ENCODE peak calls at places on chromosomes 12 and 14, in nine cellular contexts. One of them, this sample, is unnamed.

GRCh38 chr12:67193705-67194104 is 75.5 kb upstream of the CAND1 start:
- DNase-seq in NCI-H1417: no peak
- DNase-seq in substantia nigra: no peak
- DNase-seq in COR-L47: no peak
- DNase-seq in fibroblast of the aortic adventitia: peak
- DNase-seq in activated CD8-positive, alpha-beta memory T cell treated with anti-CD3 and anti-CD28 coated beads for 24 hours: no peak
- DNase-seq in foreskin fibroblast: peak
- DNase-seq in erythroblast: peak
- DNase-seq in activated T-cell treated with anti-CD3 and anti-CD28 coated beads, Interleukin-2, amount 50 U/mL, for 72 hours: peak
- DNase-seq in this sample: peak

GRCh38 chr14:101761032-101761880 is at the start of gene PPP2R5C:
- DNase-seq in NCI-H1417: peak
- DNase-seq in substantia nigra: peak
- DNase-seq in COR-L47: peak
- DNase-seq in fibroblast of the aortic adventitia: peak
- DNase-seq in activated CD8-positive, alpha-beta memory T cell treated with anti-CD3 and anti-CD28 coated beads for 24 hours: peak
- DNase-seq in foreskin fibroblast: peak
- DNase-seq in erythroblast: peak
- DNase-seq in activated T-cell treated with anti-CD3 and anti-CD28 coated beads, Interleukin-2, amount 50 U/mL, for 72 hours: peak
- DNase-seq in this sample: peak

GRCh38 chr14:58313699-58314098 is 15.3 kb downstream of the ARID4A start:
- DNase-seq in NCI-H1417: no peak
- DNase-seq in substantia nigra: no peak
- DNase-seq in COR-L47: no peak
- DNase-seq in fibroblast of the aortic adventitia: no peak
- DNase-seq in activated CD8-positive, alpha-beta memory T cell treated with anti-CD3 and anti-CD28 coated beads for 24 hours: no peak
- DNase-seq in foreskin fibroblast: no peak
- DNase-seq in erythroblast: no peak
- DNase-seq in activated T-cell treated with anti-CD3 and anti-CD28 coated beads, Interleukin-2, amount 50 U/mL, for 72 hours: no peak
- DNase-seq in this sample: no peak

GRCh38 chr12:82714427-82714826 is 27.7 kb downstream of the TMTC2 start:
- DNase-seq in NCI-H1417: no peak
- DNase-seq in substantia nigra: no peak
- DNase-seq in COR-L47: no peak
- DNase-seq in fibroblast of the aortic adventitia: no peak
- DNase-seq in activated CD8-positive, alpha-beta memory T cell treated with anti-CD3 and anti-CD28 coated beads for 24 hours: no peak
- DNase-seq in foreskin fibroblast: no peak
- DNase-seq in erythroblast: no peak
- DNase-seq in activated T-cell treated with anti-CD3 and anti-CD28 coated beads, Interleukin-2, amount 50 U/mL, for 72 hours: no peak
- DNase-seq in this sample: no peak

GRCh38 chr14:84323963-84324362 is 1206.0 kb upstream of the FLRT2 start:
- DNase-seq in NCI-H1417: no peak
- DNase-seq in substantia nigra: no peak
- DNase-seq in COR-L47: no peak
- DNase-seq in fibroblast of the aortic adventitia: peak
- DNase-seq in activated CD8-positive, alpha-beta memory T cell treated with anti-CD3 and anti-CD28 coated beads for 24 hours: no peak
- DNase-seq in foreskin fibroblast: no peak
- DNase-seq in erythroblast: no peak
- DNase-seq in activated T-cell treated with anti-CD3 and anti-CD28 coated beads, Interleukin-2, amount 50 U/mL, for 72 hours: no peak
- DNase-seq in this sample: no peak

GRCh38 chr14:81247271-81247766 is 26.6 kb upstream of the GTF2A1 start:
- DNase-seq in NCI-H1417: no peak
- DNase-seq in substantia nigra: no peak
- DNase-seq in COR-L47: no peak
- DNase-seq in fibroblast of the aortic adventitia: no peak
- DNase-seq in activated CD8-positive, alpha-beta memory T cell treated with anti-CD3 and anti-CD28 coated beads for 24 hours: no peak
- DNase-seq in foreskin fibroblast: peak
- DNase-seq in erythroblast: peak
- DNase-seq in activated T-cell treated with anti-CD3 and anti-CD28 coated beads, Interleukin-2, amount 50 U/mL, for 72 hours: no peak
- DNase-seq in this sample: peak

GRCh38 chr12:79001404-79001803 is 136.8 kb downstream of the SYT1 start:
- DNase-seq in NCI-H1417: peak
- DNase-seq in substantia nigra: no peak
- DNase-seq in COR-L47: peak
- DNase-seq in fibroblast of the aortic adventitia: no peak
- DNase-seq in activated CD8-positive, alpha-beta memory T cell treated with anti-CD3 and anti-CD28 coated beads for 24 hours: no peak
- DNase-seq in foreskin fibroblast: no peak
- DNase-seq in erythroblast: no peak
- DNase-seq in activated T-cell treated with anti-CD3 and anti-CD28 coated beads, Interleukin-2, amount 50 U/mL, for 72 hours: no peak
- DNase-seq in this sample: no peak

GRCh38 chr12:106416273-106416672 is 58.7 kb downstream of the POLR3B start:
- DNase-seq in NCI-H1417: no peak
- DNase-seq in substantia nigra: no peak
- DNase-seq in COR-L47: no peak
- DNase-seq in fibroblast of the aortic adventitia: peak
- DNase-seq in activated CD8-positive, alpha-beta memory T cell treated with anti-CD3 and anti-CD28 coated beads for 24 hours: no peak
- DNase-seq in foreskin fibroblast: peak
- DNase-seq in erythroblast: no peak
- DNase-seq in activated T-cell treated with anti-CD3 and anti-CD28 coated beads, Interleukin-2, amount 50 U/mL, for 72 hours: no peak
- DNase-seq in this sample: peak

GRCh38 chr14:23327947-23328744 is 6.9 kb downstream of the PABPN1 start:
- DNase-seq in NCI-H1417: peak
- DNase-seq in substantia nigra: peak
- DNase-seq in COR-L47: peak
- DNase-seq in fibroblast of the aortic adventitia: peak
- DNase-seq in activated CD8-positive, alpha-beta memory T cell treated with anti-CD3 and anti-CD28 coated beads for 24 hours: peak
- DNase-seq in foreskin fibroblast: peak
- DNase-seq in erythroblast: peak
- DNase-seq in activated T-cell treated with anti-CD3 and anti-CD28 coated beads, Interleukin-2, amount 50 U/mL, for 72 hours: peak
- DNase-seq in this sample: peak

GRCh38 chr12:120529641-120530314 is 820 bp upstream of the COQ5 start:
- DNase-seq in NCI-H1417: peak
- DNase-seq in substantia nigra: no peak
- DNase-seq in COR-L47: peak
- DNase-seq in fibroblast of the aortic adventitia: peak
- DNase-seq in activated CD8-positive, alpha-beta memory T cell treated with anti-CD3 and anti-CD28 coated beads for 24 hours: no peak
- DNase-seq in foreskin fibroblast: peak
- DNase-seq in erythroblast: peak
- DNase-seq in activated T-cell treated with anti-CD3 and anti-CD28 coated beads, Interleukin-2, amount 50 U/mL, for 72 hours: no peak
- DNase-seq in this sample: peak

GRCh38 chr14:69685217-69685616 is 73.8 kb downstream of the SUSD6 start:
- DNase-seq in NCI-H1417: peak
- DNase-seq in substantia nigra: no peak
- DNase-seq in COR-L47: no peak
- DNase-seq in fibroblast of the aortic adventitia: no peak
- DNase-seq in activated CD8-positive, alpha-beta memory T cell treated with anti-CD3 and anti-CD28 coated beads for 24 hours: peak
- DNase-seq in foreskin fibroblast: peak
- DNase-seq in erythroblast: no peak
- DNase-seq in activated T-cell treated with anti-CD3 and anti-CD28 coated beads, Interleukin-2, amount 50 U/mL, for 72 hours: peak
- DNase-seq in this sample: no peak

GRCh38 chr14:38716871-38717270 is 386.2 kb downstream of the SEC23A start:
- DNase-seq in NCI-H1417: peak
- DNase-seq in substantia nigra: no peak
- DNase-seq in COR-L47: no peak
- DNase-seq in fibroblast of the aortic adventitia: no peak
- DNase-seq in activated CD8-positive, alpha-beta memory T cell treated with anti-CD3 and anti-CD28 coated beads for 24 hours: no peak
- DNase-seq in foreskin fibroblast: no peak
- DNase-seq in erythroblast: no peak
- DNase-seq in activated T-cell treated with anti-CD3 and anti-CD28 coated beads, Interleukin-2, amount 50 U/mL, for 72 hours: no peak
- DNase-seq in this sample: no peak

GRCh38 chr14:101591121-101591520 is 29.8 kb downstream of the DIO3 start:
- DNase-seq in NCI-H1417: no peak
- DNase-seq in substantia nigra: no peak
- DNase-seq in COR-L47: no peak
- DNase-seq in fibroblast of the aortic adventitia: no peak
- DNase-seq in activated CD8-positive, alpha-beta memory T cell treated with anti-CD3 and anti-CD28 coated beads for 24 hours: peak
- DNase-seq in foreskin fibroblast: no peak
- DNase-seq in erythroblast: no peak
- DNase-seq in activated T-cell treated with anti-CD3 and anti-CD28 coated beads, Interleukin-2, amount 50 U/mL, for 72 hours: no peak
- DNase-seq in this sample: peak

GRCh38 chr12:51434305-51434704 is 9.7 kb downstream of the SLC4A8 start:
- DNase-seq in NCI-H1417: peak
- DNase-seq in substantia nigra: no peak
- DNase-seq in COR-L47: no peak
- DNase-seq in fibroblast of the aortic adventitia: no peak
- DNase-seq in activated CD8-positive, alpha-beta memory T cell treated with anti-CD3 and anti-CD28 coated beads for 24 hours: no peak
- DNase-seq in foreskin fibroblast: no peak
- DNase-seq in erythroblast: no peak
- DNase-seq in activated T-cell treated with anti-CD3 and anti-CD28 coated beads, Interleukin-2, amount 50 U/mL, for 72 hours: no peak
- DNase-seq in this sample: no peak

GRCh38 chr12:85874064-85874463 is at the start of gene NTS:
- DNase-seq in NCI-H1417: peak
- DNase-seq in substantia nigra: no peak
- DNase-seq in COR-L47: peak
- DNase-seq in fibroblast of the aortic adventitia: no peak
- DNase-seq in activated CD8-positive, alpha-beta memory T cell treated with anti-CD3 and anti-CD28 coated beads for 24 hours: no peak
- DNase-seq in foreskin fibroblast: peak
- DNase-seq in erythroblast: peak
- DNase-seq in activated T-cell treated with anti-CD3 and anti-CD28 coated beads, Interleukin-2, amount 50 U/mL, for 72 hours: no peak
- DNase-seq in this sample: no peak

GRCh38 chr12:31021181-31021580 is 52.5 kb upstream of the DDX11 start:
- DNase-seq in NCI-H1417: no peak
- DNase-seq in substantia nigra: no peak
- DNase-seq in COR-L47: no peak
- DNase-seq in fibroblast of the aortic adventitia: no peak
- DNase-seq in activated CD8-positive, alpha-beta memory T cell treated with anti-CD3 and anti-CD28 coated beads for 24 hours: no peak
- DNase-seq in foreskin fibroblast: no peak
- DNase-seq in erythroblast: no peak
- DNase-seq in activated T-cell treated with anti-CD3 and anti-CD28 coated beads, Interleukin-2, amount 50 U/mL, for 72 hours: no peak
- DNase-seq in this sample: no peak

This sample was measured in AG20443.